ENCODE peak calls at places on chromosomes 2 and 18, in ten cellular contexts. O is HS-5; N is HFFc6; F is amniotic epithelial cell; C is activated effector memory CD4-positive, alpha-beta T cell treated with Interleukin-2 at 50 U/mL for 16 hours; U is chondrocyte; Y is nucleus accumbens; W is activated T-cell treated with anti-CD3 and anti-CD28 coated beads, Interleukin-2, amount 50 U/mL, for 72 hours; H is stimulated activated CD4-positive, alpha-beta T cell treated with anti-CD3 and anti-CD28 coated beads, Interleukin-2, amount 100 ng/mL, for 24 hours; S is HTR-8/SVneo. B is an unnamed sample.

GRCh38 chr2:85763831-85764230 is 10.0 kb downstream of the ATOH8 start:
- DNase-seq in O (no peak), N (no peak), F (no peak), C (no peak), U (no peak), Y (no peak), W (no peak), H (no peak), S (no peak), B (no peak)

GRCh38 chr18:9824474-9824832 is 61.3 kb upstream of the TXNDC2 start:
- DNase-seq in O (no peak), N (peak), F (peak), C (no peak), U (no peak), Y (no peak), W (no peak), H (no peak), S (no peak), B (peak)

GRCh38 chr2:145411493-145411892 is 891.6 kb upstream of the ZEB2 start:
- DNase-seq in O (no peak), N (no peak), F (no peak), C (no peak), U (no peak), Y (no peak), W (peak), H (no peak), S (no peak), B (no peak)

GRCh38 chr2:32061973-32062861 is 1.1 kb upstream of the SPAST start:
- DNase-seq in O (no peak), N (no peak), F (peak), C (no peak), U (no peak), Y (no peak), W (no peak), H (no peak), S (peak), B (peak)

GRCh38 chr18:70037453-70038061 is 89.9 kb upstream of the CD226 start:
- DNase-seq in O (no peak), N (no peak), F (no peak), C (no peak), U (no peak), Y (no peak), W (no peak), H (no peak), S (no peak), B (no peak)

GRCh38 chr2:195021704-195022513 is 635.1 kb upstream of the SLC39A10 start:
- DNase-seq in O (no peak), N (no peak), F (no peak), C (no peak), U (no peak), Y (no peak), W (peak), H (no peak), S (no peak), B (no peak)

GRCh38 chr18:44181951-44182350 is 498.7 kb upstream of the SETBP1 start:
- DNase-seq in O (no peak), N (no peak), F (no peak), C (no peak), U (no peak), Y (no peak), W (no peak), H (no peak), S (no peak), B (no peak)

GRCh38 chr2:218745559-218746469 is 35.2 kb downstream of the TTLL4 start:
- DNase-seq in O (no peak), N (peak), F (peak), C (no peak), U (no peak), Y (peak), W (no peak), H (no peak), S (no peak), B (peak)

GRCh38 chr2:138716183-138716582 is 64.0 kb downstream of the NXPH2 start:
- DNase-seq in O (no peak), N (no peak), F (no peak), C (no peak), U (no peak), Y (no peak), W (no peak), H (no peak), S (no peak), B (peak)

GRCh38 chr2:241225983-241226382 is 37.5 kb downstream of the ANO7 start:
- DNase-seq in O (no peak), N (no peak), F (no peak), C (no peak), U (peak), Y (no peak), W (no peak), H (no peak), S (no peak), B (no peak)

GRCh38 chr2:240789501-240790369 is 30.3 kb downstream of the KIF1A start:
- DNase-seq in O (no peak), N (no peak), F (no peak), C (no peak), U (peak), Y (no peak), W (no peak), H (no peak), S (no peak), B (no peak)

B was measured in choroid plexus epithelial cell.